ENCODE peak calls at places on chromosomes 4 and X, in ten cellular contexts. M is tibial artery; L is T-cell; Y is fibroblast of the aortic adventitia; I is neuronal stem cell; A is SJSA1; B is Ammon's horn; R is non-pigmented ciliary epithelial cell; C is activated T-helper 1 cell treated with anti-CD3 and anti-CD28 coated beads, Interleukin-12 subunit alpha, Interleukin-12 subunit beta, Interleukin-2, Interleukin-4 antibody, amounts not matched to agents 30 ng/mL and 10 ng/mL and 1 ng/mL, durations not matched to agents 14 hours and 24 hours and 36 hours; S is NCI-H1694. N is an unnamed sample.

GRCh38 chr4:139794158-139794954 is 128.7 kb downstream of the MGST2 start:
- DNase-seq in M (no peak), L (no peak), Y (peak; percentile 81), I (no peak), A (peak; percentile 35), B (no peak), R (no peak), C (no peak), S (no peak), N (no peak)

GRCh38 chr4:119105605-119106004 is 30.0 kb upstream of the MYOZ2 start:
- DNase-seq in M (no peak), L (no peak), Y (peak; percentile 17), I (no peak), A (no peak), B (no peak), R (no peak), C (no peak), S (no peak), N (no peak)

GRCh38 chr4:77804471-77804870 is 14.7 kb downstream of the CNOT6L start:
- DNase-seq in M (no peak), L (no peak), Y (peak; percentile 5), I (no peak), A (no peak), B (no peak), R (no peak), C (no peak), S (no peak), N (no peak)

GRCh38 chr4:146029147-146029546 is 90.5 kb upstream of the ZNF827 start:
- DNase-seq in M (no peak), L (no peak), Y (peak; percentile 26), I (no peak), A (no peak), B (no peak), R (no peak), C (no peak), S (no peak), N (no peak)

GRCh38 chr4:121239951-121240350 is 75.8 kb upstream of the TNIP3 start:
- DNase-seq in M (no peak), L (no peak), Y (no peak), I (no peak), A (no peak), B (no peak), R (no peak), C (no peak), S (no peak), N (no peak)

GRCh38 chrX:148049441-148049840 is 68.3 kb downstream of the FMR1NB start:
- DNase-seq in M (no peak), L (no peak), Y (peak; percentile 47), I (peak; percentile 32), A (peak; percentile 2), B (peak; percentile 3), R (no peak), C (no peak), S (peak; percentile 66), N (no peak)

GRCh38 chr4:95585016-95585695 is 36.4 kb upstream of the UNC5C start:
- DNase-seq in M (no peak), L (no peak), Y (no peak), I (no peak), A (no peak), B (no peak), R (no peak), C (no peak), S (no peak), N (no peak)

GRCh38 chrX:130081421-130082045 is 28.8 kb downstream of the ELF4 start:
- DNase-seq in M (peak; percentile 64), L (no peak), Y (no peak), I (no peak), A (no peak), B (no peak), R (no peak), C (no peak), S (no peak), N (no peak)

GRCh38 chr4:183637461-183637860 is 21.5 kb downstream of the RWDD4 start:
- DNase-seq in M (no peak), L (no peak), Y (peak; percentile 31), I (no peak), A (peak; percentile 34), B (no peak), R (no peak), C (no peak), S (no peak), N (no peak)